ENCODE peak calls at places on chromosomes 4 and X, in four cellular contexts. Q, I, B and R are unnamed samples. For H3K4me1, the result is how much of the 10 kb centered on the place peaks cover.

GRCh38 chr4:140038031-140038533 is 115.9 kb downstream of the MAML3 start:
- DNase-seq in B (no peak), I (no peak), Q (no peak), R (no peak)

GRCh38 chr4:26015133-26015651 is 101.2 kb downstream of the SMIM20 start:
- DNase-seq in I (peak), B (no peak), Q (no peak), R (no peak)

GRCh38 chr4:100168521-100168920 is 21.7 kb downstream of the DDIT4L start:
- DNase-seq in B (no peak), Q (no peak), I (no peak), R (no peak)

GRCh38 chr4:38889143-38889542 is 21.5 kb downstream of the FAM114A1 start:
- DNase-seq in Q (peak), I (no peak), B (no peak), R (peak)

GRCh38 chr4:128570380-128570779 is 239.1 kb upstream of the JADE1 start:
- DNase-seq in I (no peak), B (no peak), Q (no peak), R (no peak)

GRCh38 chr4:569958-570667 is 6.0 kb downstream of the TMEM271 start:
- DNase-seq in B (peak), I (no peak), Q (no peak), R (no peak)

GRCh38 chr4:58723954-58724353 is 1613.8 kb upstream of the IGFBP7 start:
- DNase-seq in I (no peak), Q (no peak), B (peak), R (no peak)

GRCh38 chr4:38856524-38857337 is at the start of gene TLR6:
- DNase-seq in B (no peak), Q (peak), I (no peak), R (peak)

GRCh38 chr4:80362578-80363181 is 27.1 kb downstream of the CFAP299 start:
- DNase-seq in B (peak), Q (peak), I (no peak), R (peak)

GRCh38 chrX:149940015-149940716 is 1.9 kb upstream of the EOLA2 start:
- DNase-seq in B (peak), Q (peak), I (peak), R (peak)

GRCh38 chr4:7210818-7211217 is 18.5 kb downstream of the SORCS2 start:
- DNase-seq in Q (no peak), B (peak), I (no peak), R (no peak)

GRCh38 chr4:54400802-54401201 is 171.7 kb downstream of the PDGFRA start:
- DNase-seq in Q (no peak), B (no peak), I (no peak), R (no peak)

GRCh38 chr4:30716671-30717207 is 3.4 kb upstream of the PCDH7 start:
- DNase-seq in B (no peak), Q (peak), I (no peak), R (no peak)

DNA sequence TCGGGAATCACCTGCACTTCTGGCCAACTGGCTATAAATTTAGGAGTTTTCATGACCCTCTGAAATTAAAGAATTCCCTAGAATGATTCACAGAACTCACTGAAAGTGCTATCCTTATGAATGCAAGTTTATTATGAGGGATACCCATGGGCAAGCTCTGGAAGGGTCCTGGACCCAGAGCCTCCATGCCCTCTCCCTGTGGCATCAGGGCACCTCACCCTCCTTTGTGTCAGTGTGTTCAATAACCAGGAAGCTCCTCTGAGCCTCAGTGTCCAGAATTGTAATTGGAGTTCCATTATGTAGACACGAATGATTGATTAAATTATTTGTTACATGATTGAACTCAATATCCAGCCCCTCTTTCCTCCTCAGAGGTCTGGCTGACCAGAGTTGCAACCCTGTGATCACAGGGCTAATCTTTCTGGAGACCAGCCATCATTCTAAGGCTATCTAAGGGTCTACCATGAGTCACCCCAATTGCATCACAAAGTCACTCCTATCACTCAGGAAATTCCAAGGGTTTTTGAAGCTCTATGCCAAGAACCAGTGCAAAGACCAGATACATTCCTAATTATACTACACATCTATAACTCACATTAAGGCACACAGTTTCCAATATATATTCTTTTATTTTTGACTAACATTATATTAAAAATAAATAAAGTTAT is 8.9 kb downstream of the ANXA3 start:
- DNase-seq in B (no peak), Q (peak), I (no peak), R (no peak)
- H3K4me1 ChIP-seq in B (under half), Q (under half), I (under half), R (under half)

DNA sequence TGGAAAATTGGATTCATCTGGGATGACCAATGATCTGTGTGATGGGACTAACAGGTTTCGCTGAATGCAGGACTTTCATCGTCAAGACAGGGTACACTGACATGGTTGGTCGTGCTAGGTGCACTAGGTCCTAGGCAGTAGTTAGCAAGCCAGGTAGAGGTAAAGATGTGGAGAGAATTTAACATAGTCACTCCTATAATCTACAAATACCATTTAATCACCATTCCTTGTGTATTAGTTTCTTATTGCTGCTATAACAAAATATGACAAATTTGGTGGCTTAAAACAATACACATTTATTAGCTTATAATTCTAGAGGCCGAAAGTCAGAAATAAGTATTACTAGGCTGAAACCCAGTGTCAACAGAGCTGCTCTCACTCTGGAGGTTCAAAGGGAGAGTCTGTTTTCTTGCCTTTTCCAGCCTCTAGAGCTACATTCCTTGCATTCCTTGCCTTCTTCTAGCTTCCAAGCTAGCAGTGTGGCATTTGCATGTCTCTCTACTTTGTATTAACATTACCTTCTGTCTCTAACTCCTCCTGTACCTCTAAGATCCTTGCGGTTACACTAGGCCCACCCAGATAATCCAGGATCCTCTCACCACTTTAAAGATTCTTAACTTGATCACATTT is 98.7 kb upstream of the GRIA3 start:
- DNase-seq in I (no peak), B (no peak), Q (no peak), R (no peak)
- H3K4me1 ChIP-seq in I (under half), B (under half), Q (under half), R (under half)

GRCh38 chr4:173769568-173769967 is 239.5 kb upstream of the HAND2 start:
- DNase-seq in B (no peak), Q (no peak), I (no peak), R (no peak)

GRCh38 chr4:173766231-173766630 is 236.2 kb upstream of the HAND2 start:
- DNase-seq in I (no peak), B (no peak), Q (no peak), R (no peak)

GRCh38 chr4:173765731-173766130 is 235.7 kb upstream of the HAND2 start:
- DNase-seq in B (no peak), I (no peak), Q (no peak), R (no peak)

GRCh38 chr4:173763374-173763773 is 233.3 kb upstream of the HAND2 start:
- DNase-seq in I (no peak), B (no peak), Q (no peak), R (no peak)

GRCh38 chr4:173767650-173768049 is 237.6 kb upstream of the HAND2 start:
- DNase-seq in B (no peak), I (no peak), Q (no peak), R (no peak)
- H3K4me1 ChIP-seq in B (under half), I (under half), Q (under half), R (under half)

DNA sequence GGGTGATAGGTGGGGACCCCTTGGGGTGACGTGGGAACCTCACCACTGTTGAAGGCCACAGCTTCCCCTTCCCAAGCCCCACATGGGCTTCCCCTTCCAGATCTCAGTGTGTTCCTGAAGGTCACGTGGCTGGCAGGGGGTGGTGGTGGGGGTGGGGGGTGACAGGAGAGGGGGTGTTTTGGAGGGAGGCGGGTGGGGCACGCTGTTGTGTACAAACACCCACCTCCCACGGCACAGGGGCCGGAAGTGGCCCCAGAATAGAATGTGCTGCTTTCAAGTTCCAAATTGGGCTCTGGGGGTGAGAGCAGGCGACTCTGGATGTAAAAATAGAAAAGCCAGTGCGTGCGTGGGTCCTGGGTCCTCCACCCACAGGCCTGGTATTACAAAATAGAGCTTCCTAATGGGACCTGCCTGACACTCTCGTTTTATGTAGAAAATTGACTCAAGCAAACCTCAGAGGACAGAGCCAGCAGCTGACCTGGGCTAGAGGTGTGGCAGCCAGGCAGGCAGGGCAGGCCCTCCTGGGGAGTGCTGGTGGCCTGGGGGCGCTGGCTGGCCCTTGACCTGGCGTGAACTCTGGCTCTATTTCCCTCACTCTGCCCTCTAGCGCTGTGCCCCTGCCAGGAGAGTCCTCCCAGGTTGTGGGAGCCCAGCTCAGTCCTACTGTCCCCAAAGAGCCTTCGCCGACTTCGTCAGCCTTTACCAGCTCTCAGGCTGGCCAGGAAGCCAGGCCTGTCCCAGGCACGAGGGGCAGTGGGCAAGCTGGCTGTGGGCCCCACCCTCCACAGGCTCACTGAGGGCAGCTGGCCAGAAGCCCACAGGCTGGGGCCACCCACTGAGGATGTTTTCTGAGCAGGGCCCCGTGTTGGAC is 5.4 kb upstream of the SH3BP2 start:
- DNase-seq in I (no peak), B (peak), Q (no peak), R (peak)
- H3K4me1 ChIP-seq in I (under half), B (under half), Q (under half), R (under half)

GRCh38 chr4:8355306-8355705 is 85.2 kb downstream of the ACOX3 start:
- DNase-seq in Q (no peak), B (no peak), I (no peak), R (no peak)

GRCh38 chr4:8353158-8353495 is 83.6 kb downstream of the HTRA3 start:
- DNase-seq in B (no peak), Q (no peak), I (no peak), R (no peak)

GRCh38 chr4:8353912-8354453 is 84.4 kb downstream of the HTRA3 start:
- DNase-seq in I (no peak), B (no peak), Q (no peak), R (no peak)

GRCh38 chr4:8356856-8357255 is 83.7 kb downstream of the ACOX3 start:
- DNase-seq in I (no peak), B (no peak), Q (no peak), R (no peak)

DNA sequence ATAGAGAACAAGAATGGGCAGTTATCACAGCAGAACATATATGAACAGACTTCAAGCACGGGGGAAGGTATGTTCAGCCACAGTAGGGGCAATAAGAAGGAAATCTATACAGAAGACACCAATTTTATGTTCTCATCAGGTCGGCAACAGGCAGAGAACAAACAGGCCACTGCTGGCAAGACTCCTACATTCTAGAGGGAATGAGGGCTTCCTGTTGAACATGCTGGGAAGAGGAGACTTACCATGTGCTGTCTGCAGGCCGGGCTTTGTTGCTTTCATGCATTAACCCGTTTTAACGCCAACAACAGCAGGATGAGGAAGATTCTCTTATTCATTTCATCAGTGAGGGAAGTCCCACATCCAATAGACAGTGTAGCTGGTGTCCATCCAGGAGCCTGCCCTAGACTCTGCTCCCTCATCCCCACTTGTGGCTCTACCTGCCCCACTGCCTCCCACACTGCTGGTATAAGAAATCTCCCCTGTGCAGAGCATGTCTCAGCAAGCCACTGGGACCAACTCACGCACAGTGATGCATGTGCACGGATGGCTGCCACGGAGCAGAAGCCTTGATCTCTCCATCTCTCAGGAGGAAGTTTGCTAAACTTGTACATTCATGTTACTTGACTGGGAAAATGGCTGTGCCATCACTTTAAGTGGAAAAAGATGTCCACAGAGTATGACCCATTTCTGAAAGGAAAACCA is 84.5 kb downstream of the ACOX3 start:
- DNase-seq in Q (no peak), I (no peak), B (no peak), R (no peak)
- H3K4me1 ChIP-seq in Q (under half), I (under half), B (under half), R (under half)